ENCODE peak calls at places on chromosomes 11 and 22, in seven cellular contexts. E, B, A, Z, K, X and R are unnamed samples.

GRCh38 chr22:23525510-23525909 is 54.6 kb downstream of the IGLL1 start:
- DNase-seq in E (no peak), A (no peak), X (no peak), Z (no peak), B (no peak), K (no peak), R (no peak)

GRCh38 chr11:45517171-45517770 is 148.2 kb downstream of the CHST1 start:
- DNase-seq in Z (no peak), X (no peak), E (no peak), K (no peak), A (no peak), B (no peak), R (no peak)

GRCh38 chr11:132914600-132914999 is 617.7 kb downstream of the OPCML start:
- DNase-seq in E (no peak), Z (no peak), X (no peak), K (no peak), A (no peak), B (no peak), R (no peak)

GRCh38 chr11:79390923-79391322 is 49.9 kb downstream of the TENM4 start:
- DNase-seq in E (no peak), K (no peak), Z (no peak), B (peak), A (no peak), X (no peak), R (no peak)

GRCh38 chr11:19418221-19418620 is 177.5 kb upstream of the E2F8 start:
- DNase-seq in X (no peak), B (no peak), A (no peak), Z (no peak), K (no peak), E (no peak), R (no peak)

GRCh38 chr11:61656347-61657077 is 23.7 kb upstream of the DAGLA start:
- DNase-seq in E (no peak), A (no peak), B (no peak), X (no peak), K (no peak), Z (no peak), R (no peak)

GRCh38 chr22:27105142-27106025 is 448.0 kb downstream of the MIAT start:
- DNase-seq in A (no peak), X (no peak), B (peak), K (peak), Z (peak), E (peak), R (no peak)

GRCh38 chr22:17569971-17570511 is 6.7 kb downstream of the SLC25A18 start:
- DNase-seq in E (peak), Z (no peak), B (peak), X (no peak), K (no peak), A (no peak), R (no peak)

GRCh38 chr22:22164541-22165272 is 79.9 kb upstream of the VPREB1 start:
- DNase-seq in K (no peak), X (no peak), A (no peak), Z (no peak), B (no peak), E (no peak), R (no peak)

GRCh38 chr11:111775024-111775710 is 9.0 kb upstream of the PPP2R1B start:
- DNase-seq in A (no peak), X (no peak), B (peak), K (peak), Z (no peak), E (peak), R (no peak)

GRCh38 chr22:18103527-18104269 is 6.9 kb upstream of the TUBA8 start:
- DNase-seq in A (no peak), K (no peak), X (no peak), B (peak), Z (no peak), E (no peak), R (no peak)

GRCh38 chr11:64234840-64235379 is 526 bp downstream of the VEGFB start:
- DNase-seq in X (no peak), A (peak), E (peak), B (peak), Z (no peak), K (peak), R (no peak)

GRCh38 chr11:119094816-119095065 is 6.9 kb downstream of the DPAGT1 start:
- DNase-seq in E (peak), B (peak), K (peak), X (peak), Z (peak), A (no peak), R (peak)

GRCh38 chr11:120632579-120632978 is 121.0 kb downstream of the GRIK4 start:
- DNase-seq in B (no peak), A (no peak), E (no peak), K (no peak), Z (no peak), X (no peak), R (peak)

GRCh38 chr11:117833401-117833891 is 8.9 kb upstream of the FXYD2 start:
- DNase-seq in Z (no peak), X (no peak), B (peak), E (no peak), K (peak), A (no peak), R (no peak)

GRCh38 chr22:49958961-49959781 is 1.4 kb upstream of the PIM3 start:
- DNase-seq in Z (no peak), B (peak), A (no peak), X (no peak), E (no peak), K (peak), R (no peak)

GRCh38 chr11:70005107-70005818 is 72.9 kb upstream of the ANO1 start:
- DNase-seq in X (peak), K (no peak), A (no peak), B (no peak), Z (no peak), E (peak), R (no peak)

GRCh38 chr11:19802773-19803293 is 90.2 kb downstream of the NAV2 start:
- DNase-seq in B (no peak), Z (no peak), X (no peak), E (no peak), K (no peak), A (no peak), R (no peak)

GRCh38 chr22:26364066-26365015 is 64.7 kb upstream of the ASPHD2 start:
- DNase-seq in A (peak), Z (peak), K (peak), E (peak), B (peak), X (peak), R (peak)

GRCh38 chr11:127202105-127202504 is 201.5 kb upstream of the KIRREL3 start:
- DNase-seq in Z (no peak), B (no peak), X (no peak), A (no peak), K (no peak), E (no peak), R (no peak)

GRCh38 chr11:34065505-34066203 is 14.1 kb downstream of the CAPRIN1 start:
- DNase-seq in X (no peak), E (no peak), A (peak), K (no peak), B (no peak), Z (no peak), R (no peak)

GRCh38 chr11:105609832-105610781 is at the start of gene GRIA4:
- DNase-seq in Z (peak), X (no peak), E (peak), A (no peak), K (peak), B (peak), R (no peak)

GRCh38 chr11:68037481-68038225 is 1.2 kb upstream of the TCIRG1 start:
- DNase-seq in K (peak), A (no peak), B (no peak), Z (no peak), E (no peak), X (no peak), R (no peak)

GRCh38 chr11:61429346-61429690 is 457 bp downstream of the CPSF7 start:
- DNase-seq in E (peak), B (peak), A (peak), K (peak), Z (peak), X (peak), R (peak)

GRCh38 chr11:119989422-119989821 is 148.5 kb downstream of the TRIM29 start:
- DNase-seq in B (no peak), Z (no peak), K (no peak), E (no peak), X (no peak), A (no peak), R (no peak)

GRCh38 chr11:113419426-113420003 is 31.9 kb downstream of the ANKK1 start:
- DNase-seq in K (no peak), B (no peak), Z (no peak), X (no peak), E (no peak), A (no peak), R (no peak)

GRCh38 chr22:50489363-50490243 is 2.9 kb downstream of the MIOX start:
- DNase-seq in B (no peak), X (no peak), E (no peak), A (no peak), Z (no peak), K (no peak), R (no peak)

GRCh38 chr11:134345237-134345550 is 13.4 kb downstream of the GLB1L2 start:
- DNase-seq in Z (no peak), K (no peak), A (no peak), X (no peak), E (no peak), B (no peak), R (no peak)

GRCh38 chr11:11465280-11465679 is 112.2 kb upstream of the CSNK2A3 start:
- DNase-seq in B (no peak), E (no peak), A (no peak), X (no peak), Z (no peak), K (no peak), R (no peak)

GRCh38 chr22:43002198-43002577 is 12.8 kb downstream of the PACSIN2 start:
- DNase-seq in B (no peak), Z (no peak), K (no peak), A (no peak), X (no peak), E (no peak), R (no peak)